ENCODE peak calls at places on chromosomes 1 and 21, in seven cellular contexts. O is IMR-90, T is K562, W is NB4, V is heart left ventricle, H is GM12878, R is A549. C is an unnamed sample.

GRCh38 chr1:91779603-91780021 is 106.3 kb downstream of the TGFBR3 start:
- DNase-seq in R (no peak), H (no peak), T (no peak), V (no peak), W (no peak), O (no peak), C (no peak)

GRCh38 chr21:33020558-33021100 is 5.1 kb upstream of the OLIG2 start:
- DNase-seq in W (no peak), V (no peak), O (no peak), H (no peak), R (no peak), T (no peak), C (no peak)

GRCh38 chr1:240941706-240942370 is 329.9 kb upstream of the GREM2 start:
- DNase-seq in H (no peak), R (no peak), T (no peak), V (no peak), W (no peak), O (no peak), C (no peak)

GRCh38 chr1:183995322-183996035 is 42.0 kb downstream of the COLGALT2 start:
- DNase-seq in O (peak), R (no peak), T (no peak), H (no peak), V (peak), W (no peak), C (no peak)

GRCh38 chr1:36222481-36223372 is 1.5 kb upstream of the THRAP3 start:
- DNase-seq in V (no peak), O (peak), W (no peak), T (no peak), R (no peak), H (no peak), C (no peak)

GRCh38 chr21:41319273-41319672 is 2.7 kb downstream of the FAM3B start:
- DNase-seq in V (no peak), R (no peak), H (no peak), W (no peak), T (no peak), O (no peak), C (no peak)

GRCh38 chr1:215287362-215287761 is 204.8 kb downstream of the KCNK2 start:
- DNase-seq in W (no peak), H (no peak), R (no peak), O (peak), V (no peak), T (no peak), C (no peak)

GRCh38 chr1:42806593-42806992 is 10.3 kb upstream of the ERMAP start:
- DNase-seq in W (no peak), V (no peak), H (no peak), O (peak), R (no peak), T (no peak), C (no peak)

GRCh38 chr21:15423676-15424445 is 305.9 kb upstream of the USP25 start:
- DNase-seq in O (no peak), W (no peak), T (no peak), R (no peak), V (no peak), H (no peak), C (no peak)

GRCh38 chr1:17301767-17302166 is 6.2 kb upstream of the PADI4 start:
- DNase-seq in T (no peak), H (no peak), R (no peak), V (no peak), O (no peak), W (no peak), C (no peak)
- TF ChIP-seq POLR2A in T (no peak), H (no peak), R (no peak), V (no peak), O (no peak), W (no peak), C (no peak)

DNA sequence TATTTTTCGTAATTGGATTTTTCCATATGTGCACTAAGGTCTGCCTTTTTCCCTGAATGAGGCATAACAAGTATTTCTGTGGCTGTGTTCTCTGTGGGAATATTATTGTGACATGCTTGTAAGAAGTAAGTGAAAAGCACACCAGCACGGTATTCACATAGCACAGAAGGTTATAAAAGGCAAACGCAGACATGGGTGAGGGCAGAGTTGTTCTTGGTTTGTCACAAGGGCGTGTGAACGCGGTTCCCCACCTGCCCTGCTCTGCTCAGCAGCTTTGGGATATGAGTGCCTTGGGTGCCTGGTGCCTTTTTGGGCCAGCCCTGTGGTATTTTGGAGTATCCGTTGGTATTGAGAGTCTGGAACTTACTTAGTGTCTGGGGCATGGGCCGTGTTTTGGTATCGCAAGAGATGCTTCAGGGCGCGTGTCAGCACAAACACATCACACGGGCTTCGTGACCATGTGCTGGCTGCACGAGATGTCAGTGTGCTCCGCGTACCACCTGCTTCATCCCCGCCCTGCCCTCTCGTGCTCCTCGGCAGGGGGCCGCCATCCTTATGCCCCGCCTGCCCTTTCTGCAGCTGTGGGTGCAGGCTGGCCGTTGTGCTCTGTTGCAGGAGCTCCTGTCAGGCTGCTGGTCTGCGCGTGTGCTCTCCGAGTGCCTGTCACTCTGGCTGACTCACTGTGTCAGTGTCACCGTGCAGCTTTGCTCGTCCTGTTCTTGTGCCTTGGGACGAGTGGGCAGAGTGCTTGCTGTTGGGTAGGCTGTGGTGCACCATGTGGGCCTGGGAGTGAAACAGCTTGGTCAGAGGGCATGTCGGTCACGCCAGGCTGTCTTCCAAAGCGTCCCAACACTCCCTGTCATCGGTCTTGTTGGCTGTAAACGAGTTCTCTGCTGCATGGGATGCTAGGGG is 15.0 kb downstream of the SKI start:
- DNase-seq in T (no peak), H (no peak), W (no peak), O (no peak), R (no peak), V (peak), C (no peak)
- TF ChIP-seq POLR2A in T (no peak), H (no peak), W (no peak), O (no peak), R (no peak), V (no peak), C (no peak)

GRCh38 chr1:68232354-68233148 is at the start of gene WLS:
- DNase-seq in V (peak), H (no peak), R (peak), O (peak), T (no peak), W (no peak), C (no peak)
- TF ChIP-seq POLR2A in V (peak), H (no peak), R (no peak), O (peak), T (no peak), W (no peak), C (no peak)

GRCh38 chr1:202349263-202349928 is 897 bp downstream of the PPP1R12B start:
- DNase-seq in R (no peak), V (no peak), T (peak), H (no peak), O (peak), W (peak), C (no peak)

GRCh38 chr1:202343652-202344349 is 2.1 kb upstream of the UBE2T start:
- DNase-seq in R (peak), T (peak), V (no peak), H (no peak), O (peak), W (peak), C (no peak)

GRCh38 chr1:202351725-202352124 is 3.2 kb downstream of the PPP1R12B start:
- DNase-seq in T (no peak), W (peak), H (no peak), V (peak), R (no peak), O (peak), C (no peak)

GRCh38 chr1:202348005-202348508 is 442 bp upstream of the PPP1R12B start:
- DNase-seq in T (no peak), W (peak), O (no peak), H (no peak), V (no peak), R (no peak), C (no peak)

DNA sequence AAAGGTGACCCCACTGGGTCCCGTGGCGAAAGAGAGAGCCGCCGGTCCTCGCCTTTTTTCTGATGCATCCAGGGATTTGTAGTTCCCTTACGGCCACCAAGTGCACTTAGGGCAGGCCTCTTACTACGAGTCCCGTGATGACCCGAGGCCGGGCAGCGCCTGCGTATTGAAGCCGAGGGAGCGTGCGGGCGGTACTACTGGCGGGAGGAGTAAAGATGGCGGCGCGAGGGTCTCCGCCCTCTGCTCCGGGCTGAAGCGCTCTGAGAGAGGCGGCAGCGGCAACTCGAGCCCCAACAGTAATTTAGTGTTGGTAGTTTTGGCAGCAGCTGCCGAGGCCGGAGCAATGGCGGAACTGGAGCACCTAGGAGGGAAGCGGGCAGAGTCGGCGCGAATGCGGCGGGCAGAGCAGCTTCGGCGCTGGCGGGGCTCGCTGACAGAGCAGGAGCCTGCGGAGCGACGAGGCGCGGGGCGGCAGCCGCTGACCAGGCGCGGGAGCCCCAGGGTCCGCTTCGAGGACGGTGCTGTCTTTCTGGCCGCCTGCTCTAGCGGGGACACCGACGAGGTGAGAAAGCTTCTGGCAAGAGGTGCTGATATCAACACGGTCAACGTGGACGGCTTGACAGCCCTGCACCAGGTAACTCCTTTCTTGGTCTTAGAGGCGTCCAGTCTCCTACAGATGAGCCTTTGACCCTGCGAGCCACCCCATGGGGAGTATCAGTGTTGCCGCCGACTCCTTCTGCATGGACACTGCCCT is at the start of gene PPP1R12B:
- DNase-seq in V (peak), T (peak), R (peak), H (peak), O (peak), W (peak), C (peak)
- TF ChIP-seq POLR2A in V (peak), T (peak), R (peak), H (peak), O (peak), W (peak), C (no peak)

DNA sequence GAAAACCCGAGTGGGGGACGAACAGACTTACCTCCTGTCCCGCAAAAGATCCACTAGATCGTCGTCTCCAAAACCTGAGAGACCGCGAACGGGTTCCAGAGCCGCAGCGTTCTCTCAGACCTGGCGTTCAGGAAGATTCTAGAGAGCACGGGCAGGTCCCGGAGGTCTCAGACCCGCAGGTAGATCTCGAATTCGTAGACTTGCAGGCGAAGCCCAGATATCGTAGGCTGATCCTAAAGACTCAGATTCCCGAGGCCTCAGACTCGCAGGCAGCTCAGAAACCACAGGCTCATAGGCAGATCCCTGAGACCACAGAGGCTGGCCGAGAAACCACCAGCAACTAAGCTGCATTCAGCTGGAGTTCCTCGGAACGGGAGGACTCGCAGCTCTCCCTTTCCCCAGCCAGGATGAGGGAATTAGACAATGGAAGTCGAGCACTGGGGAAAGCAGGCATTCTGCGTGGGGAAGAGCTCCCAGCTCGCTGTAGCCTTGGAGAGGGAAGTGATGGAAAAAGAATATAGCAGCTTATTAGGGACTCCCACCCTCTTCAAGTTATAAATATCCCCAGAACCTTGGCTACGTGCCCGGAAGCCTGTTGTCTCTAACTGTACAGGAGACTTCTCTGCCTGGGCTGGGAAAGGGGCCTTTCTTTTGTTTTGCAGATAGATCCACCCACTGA is at the start of gene ZNF436:
- DNase-seq in R (no peak), H (no peak), T (peak), O (peak), W (peak), V (peak), C (no peak)
- TF ChIP-seq POLR2A in R (no peak), H (no peak), T (no peak), O (peak), W (no peak), V (peak), C (no peak)

DNA sequence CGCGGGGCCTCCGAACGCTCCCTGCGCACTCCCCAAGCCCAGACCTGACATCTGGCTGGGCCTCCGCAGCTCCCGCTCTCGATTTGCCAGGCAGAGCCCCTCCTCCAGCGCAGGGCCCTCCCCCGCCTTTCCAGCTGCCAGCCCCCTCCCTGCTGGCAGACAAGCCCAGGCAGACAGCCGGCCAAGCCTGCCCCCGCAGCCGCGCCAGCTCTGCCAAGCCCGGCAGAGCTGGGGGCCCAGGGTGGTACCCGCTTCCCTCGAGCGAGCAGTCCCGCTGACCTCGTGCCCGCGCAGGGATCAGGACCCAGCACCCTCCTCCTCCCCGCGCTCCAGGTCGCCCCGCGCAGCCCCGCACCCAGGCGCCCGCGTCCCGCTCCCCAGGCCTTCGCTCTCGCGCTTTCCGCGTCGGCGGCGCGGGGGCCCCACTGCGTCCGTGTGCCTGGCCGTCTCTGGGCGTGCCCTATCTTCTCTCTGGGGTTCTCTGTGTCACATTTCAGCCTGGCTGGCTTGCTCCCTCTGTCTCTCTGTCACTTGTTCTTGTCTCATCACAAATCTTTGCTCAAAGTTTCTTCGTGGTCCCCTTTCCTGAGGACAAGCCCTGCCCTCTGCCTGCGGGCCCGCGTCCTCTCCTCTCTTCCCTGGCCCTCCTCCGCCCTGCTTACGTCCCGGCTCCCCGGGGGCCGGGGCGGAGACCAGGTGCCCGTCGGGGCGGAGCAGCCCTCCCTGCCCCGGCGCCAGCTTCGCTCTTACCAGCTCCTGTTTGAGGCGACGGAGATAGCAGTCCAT is 566 bp downstream of the INKA2 start:
- DNase-seq in O (peak), H (no peak), T (peak), V (peak), R (peak), W (peak), C (peak)
- TF ChIP-seq POLR2A in O (no peak), H (peak), T (no peak), V (peak), R (peak), W (no peak), C (no peak)

GRCh38 chr1:168179411-168180147 is 817 bp downstream of the TIPRL start:
- DNase-seq in W (peak), O (peak), R (peak), V (no peak), T (peak), H (no peak), C (no peak)

GRCh38 chr1:168178227-168178637 is 530 bp upstream of the TIPRL start:
- DNase-seq in T (no peak), O (no peak), V (no peak), H (no peak), R (no peak), W (no peak), C (no peak)

GRCh38 chr1:168180148-168180524 is 1.4 kb downstream of the TIPRL start:
- DNase-seq in W (peak), T (no peak), V (no peak), O (no peak), H (no peak), R (peak), C (no peak)

GRCh38 chr1:168178638-168179410 is at the start of gene TIPRL:
- DNase-seq in O (peak), V (peak), R (peak), H (peak), T (peak), W (peak), C (peak)
- TF ChIP-seq POLR2A in O (peak), V (peak), R (peak), H (peak), T (peak), W (peak), C (peak)

GRCh38 chr1:11650331-11650991 is 3.8 kb downstream of the FBXO2 start:
- DNase-seq in T (peak), O (peak), R (peak), V (peak), H (no peak), W (peak), C (peak)
- TF ChIP-seq POLR2A in T (no peak), O (no peak), R (peak), V (no peak), H (no peak), W (no peak), C (no peak)

DNA sequence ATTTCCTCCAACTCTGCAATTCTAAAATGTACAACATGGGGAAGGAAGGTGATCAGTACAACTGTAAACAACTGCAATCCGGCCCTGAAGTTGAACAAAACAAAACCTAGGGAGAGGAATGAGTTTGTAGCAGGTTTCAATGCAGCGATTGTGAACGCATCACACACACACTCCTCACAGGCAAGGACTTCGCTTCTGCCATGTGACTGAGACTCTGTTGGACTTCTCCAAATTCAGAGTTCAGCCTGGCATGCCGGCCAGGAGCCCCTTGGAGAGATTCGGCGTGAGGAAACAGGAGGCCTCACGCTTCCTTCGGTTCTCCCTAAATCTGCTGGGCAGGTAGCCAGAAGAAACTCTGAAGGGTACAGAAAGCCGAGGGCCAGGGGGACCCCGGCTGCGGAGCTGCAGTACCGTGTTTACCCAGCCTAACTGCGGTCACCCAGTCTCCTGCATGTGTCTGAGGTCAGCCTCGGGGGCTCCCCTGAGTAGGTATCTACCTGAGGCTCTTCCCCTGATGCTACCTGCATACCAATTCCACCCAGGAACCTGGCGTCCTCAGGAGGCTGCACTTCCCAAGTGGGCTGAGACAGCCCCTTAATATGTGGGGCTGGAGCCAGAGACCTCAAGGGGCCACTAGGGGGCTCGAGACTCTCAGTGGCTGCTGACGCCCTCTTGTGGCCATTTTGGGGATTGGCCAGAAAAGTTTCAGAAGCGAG is 2.9 kb upstream of the ANXA9 start:
- DNase-seq in O (peak), V (peak), W (peak), R (peak), T (peak), H (peak), C (peak)
- TF ChIP-seq POLR2A in O (no peak), V (no peak), W (no peak), R (no peak), T (peak), H (no peak), C (no peak)

C was measured in GM12891.